ENCODE peak calls at places on chromosomes 16 and 17, in five cellular contexts. T, D, N, X and F are unnamed samples. For H3K36me3 and H3K27me3, the result is how much of the 10 kb centered on the place peaks cover.

GRCh38 chr17:41583137-41584127 is 3.3 kb downstream of the KRT14 start:
- DNase-seq in T (no peak), D (no peak), N (no peak), X (no peak), F (no peak)

GRCh38 chr17:35900280-35900679 is 20.1 kb upstream of the CCL5 start:
- DNase-seq in T (no peak), D (no peak), N (no peak), X (no peak), F (no peak)

GRCh38 chr16:56972898-56973689 is 11.3 kb downstream of the CETP start:
- DNase-seq in T (no peak), D (no peak), N (no peak), X (no peak), F (no peak)

GRCh38 chr16:53358884-53359283 is 75.4 kb upstream of the RBL2 start:
- DNase-seq in T (no peak), D (no peak), N (no peak), X (no peak), F (no peak)

GRCh38 chr16:11852092-11852809 is 909 bp upstream of the RSL1D1 start:
- DNase-seq in T (no peak), D (no peak), N (peak), X (peak), F (no peak)

GRCh38 chr16:12459401-12459791 is 344.3 kb downstream of the CPPED1 start:
- DNase-seq in T (no peak), D (no peak), N (no peak), X (peak), F (no peak)

GRCh38 chr17:55440391-55440790 is 18.8 kb upstream of the MMD start:
- DNase-seq in T (no peak), D (no peak), N (no peak), X (no peak), F (no peak)

GRCh38 chr17:28514571-28515002 is 8.4 kb downstream of the FOXN1 start:
- DNase-seq in T (no peak), D (no peak), N (no peak), X (no peak), F (no peak)

GRCh38 chr16:12262454-12263180 is 286.1 kb downstream of the SNX29 start:
- DNase-seq in T (no peak), D (no peak), N (no peak), X (no peak), F (no peak)

GRCh38 chr17:28957992-28958355 is 6.7 kb upstream of the PHF12 start:
- DNase-seq in T (no peak), D (no peak), N (no peak), X (no peak), F (no peak)

GRCh38 chr17:72332367-72332766 is 211.5 kb downstream of the SOX9 start:
- DNase-seq in T (no peak), D (no peak), N (no peak), X (no peak), F (no peak)

GRCh38 chr16:88384222-88385111 is 1.7 kb downstream of the ZNF469 start:
- DNase-seq in T (no peak), D (no peak), N (no peak), X (no peak), F (no peak)

GRCh38 chr17:27511921-27512320 is 55.7 kb downstream of the KSR1 start:
- DNase-seq in T (no peak), D (no peak), N (no peak), X (no peak), F (no peak)

GRCh38 chr17:63950940-63951907 is 19.1 kb upstream of the CD79B start:
- DNase-seq in T (peak), D (peak), N (no peak), X (no peak), F (no peak)

GRCh38 chr17:74145756-74146155 is 57.7 kb upstream of the RPL38 start:
- DNase-seq in T (no peak), D (no peak), N (no peak), X (no peak), F (no peak)

GRCh38 chr17:81040791-81041337 is 5.9 kb downstream of the BAIAP2 start:
- DNase-seq in T (peak), D (no peak), N (peak), X (no peak), F (no peak)

GRCh38 chr17:1977583-1978395 is 47.3 kb downstream of the RTN4RL1 start:
- DNase-seq in T (peak), D (no peak), N (no peak), X (no peak), F (no peak)

GRCh38 chr17:57182621-57183020 is 73.7 kb upstream of the MSI2 start:
- DNase-seq in T (no peak), D (no peak), N (no peak), X (no peak), F (no peak)

GRCh38 chr16:50267651-50268050 is 1.3 kb downstream of the ADCY7 start:
- DNase-seq in T (no peak), D (no peak), N (no peak), X (no peak), F (no peak)

GRCh38 chr17:59754547-59754946 is 47.1 kb downstream of the VMP1 start:
- DNase-seq in T (no peak), D (peak), N (peak), X (no peak), F (peak)

GRCh38 chr16:47309581-47310312 is 151.1 kb downstream of the ITFG1 start:
- DNase-seq in T (no peak), D (no peak), N (no peak), X (no peak), F (no peak)

GRCh38 chr16:30600215-30600614 is 10.0 kb downstream of the ZNF689 start:
- DNase-seq in T (no peak), D (no peak), N (no peak), X (no peak), F (no peak)

GRCh38 chr16:29854520-29855100 is 8.4 kb downstream of the CDIPT start:
- DNase-seq in T (no peak), D (no peak), N (no peak), X (no peak), F (no peak)

GRCh38 chr16:83315271-83315670 is 492.5 kb upstream of the HSBP1 start:
- DNase-seq in T (no peak), D (no peak), N (no peak), X (no peak), F (no peak)

GRCh38 chr17:35896011-35896587 is 15.9 kb upstream of the CCL5 start:
- DNase-seq in T (no peak), D (no peak), N (no peak), X (no peak), F (no peak)

GRCh38 chr17:31900877-31901276 is 631 bp downstream of the UTP6 start:
- DNase-seq in T (peak), D (no peak), N (no peak), X (no peak), F (peak)

GRCh38 chr17:44909681-44910144 is 5.6 kb downstream of the GFAP start:
- DNase-seq in T (no peak), D (no peak), N (no peak), X (no peak), F (no peak)

GRCh38 chr17:58413684-58414083 is 3.6 kb downstream of the RNF43 start:
- DNase-seq in T (no peak), D (no peak), N (no peak), X (no peak), F (no peak)

GRCh38 chr17:30236807-30237206 is 1.3 kb upstream of the SLC6A4 start:
- DNase-seq in T (peak), D (no peak), N (peak), X (peak), F (peak)
- TF ChIP-seq CTCF in T (peak), D (peak), N (peak), X (peak), F (peak)

GRCh38 chr16:23629516-23629915 is 11.6 kb downstream of the PALB2 start:
- DNase-seq in T (no peak), D (no peak), N (no peak), X (no peak), F (no peak)
- H3K36me3 ChIP-seq in T (half or more), D (under half), N (under half), X (half or more), F (half or more)

GRCh38 chr17:66944365-66945203 is 19.9 kb upstream of the CACNG4 start:
- DNase-seq in T (peak), D (no peak), N (no peak), X (no peak), F (peak)

GRCh38 chr17:66941773-66942452 is 22.6 kb upstream of the CACNG4 start:
- DNase-seq in T (no peak), D (no peak), N (no peak), X (no peak), F (no peak)

GRCh38 chr17:66942453-66943264 is 21.8 kb upstream of the CACNG4 start:
- DNase-seq in T (no peak), D (no peak), N (no peak), X (no peak), F (no peak)

GRCh38 chr17:66945451-66945850 is 19.1 kb upstream of the CACNG4 start:
- DNase-seq in T (no peak), D (no peak), N (peak), X (no peak), F (no peak)

DNA sequence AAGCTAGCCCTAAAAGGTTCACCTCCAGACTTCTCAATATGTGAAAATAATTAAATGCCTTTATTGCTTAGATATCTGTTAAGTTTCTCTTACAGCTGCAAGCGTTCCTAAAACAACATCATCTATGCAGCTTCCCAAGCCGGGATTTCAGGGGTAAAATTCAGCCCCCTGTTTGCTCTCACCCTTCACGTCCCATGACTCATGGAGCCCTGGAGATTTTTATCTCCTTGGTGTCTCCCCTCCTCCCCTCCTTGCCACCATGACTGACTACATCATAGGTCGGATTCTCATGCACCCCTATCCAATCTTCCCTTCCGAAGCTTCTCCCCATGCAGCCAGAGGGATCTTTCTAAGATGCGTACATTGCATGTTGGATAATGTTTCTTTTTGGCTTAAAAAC is 21.0 kb upstream of the CACNG4 start:
- DNase-seq in T (no peak), D (no peak), N (no peak), X (no peak), F (no peak)
- H3K27me3 ChIP-seq in T (under half), D (under half), N (under half), X (half or more), F (under half)

GRCh38 chr16:35102780-35103403 is 1643.5 kb downstream of the TP53TG3F start:
- DNase-seq in T (peak), D (peak), N (peak), X (no peak), F (no peak)
- TF ChIP-seq CTCF in T (peak), D (peak), N (peak), X (peak), F (no peak)

DNA sequence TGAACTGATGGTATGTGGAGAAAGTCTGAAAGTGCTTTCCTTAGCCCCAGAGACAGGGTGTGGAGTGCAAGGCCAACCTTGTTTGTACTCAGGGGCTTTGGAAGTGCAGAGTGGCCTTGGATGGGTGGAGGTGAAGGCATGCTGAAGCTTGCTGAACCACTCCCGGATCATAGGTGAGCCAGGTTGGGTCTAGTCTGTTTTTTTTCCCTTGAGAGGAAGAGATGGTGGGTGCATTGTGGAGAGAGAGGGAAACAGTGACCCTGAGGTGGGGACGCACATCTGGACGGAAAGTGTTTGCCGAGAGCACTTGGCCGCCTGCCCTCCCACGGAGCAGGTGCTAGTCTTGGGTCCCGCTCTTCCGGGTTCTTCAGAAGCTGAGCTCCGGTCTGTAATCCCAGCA is 12.5 kb downstream of the ABAT start:
- DNase-seq in T (no peak), D (no peak), N (no peak), X (no peak), F (no peak)
- H3K36me3 ChIP-seq in T (under half), D (under half), N (under half), X (under half), F (under half)

DNA sequence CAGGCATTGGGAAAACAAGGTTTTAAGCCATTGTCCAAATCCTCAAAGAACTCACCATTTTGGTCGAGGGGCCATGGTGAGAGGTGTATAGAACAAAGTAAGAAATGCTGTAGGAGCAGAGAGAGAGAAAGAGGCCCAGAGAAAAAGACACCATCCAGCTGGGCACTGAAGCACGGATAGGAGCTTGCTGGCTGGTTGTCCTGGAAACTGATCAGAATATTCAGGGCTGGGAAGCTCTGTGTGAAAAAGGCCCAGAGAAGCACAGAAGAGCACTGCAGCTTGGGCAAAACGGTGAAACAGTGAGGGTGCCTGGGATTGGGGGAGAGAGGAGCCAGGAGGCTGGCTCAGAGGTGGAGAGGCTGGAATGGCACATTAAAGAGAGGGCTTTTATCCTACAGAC is 16.5 kb downstream of the HS3ST3B1 start:
- DNase-seq in T (no peak), D (no peak), N (no peak), X (no peak), F (no peak)
- H3K27me3 ChIP-seq in T (under half), D (under half), N (under half), X (under half), F (under half)

DNA sequence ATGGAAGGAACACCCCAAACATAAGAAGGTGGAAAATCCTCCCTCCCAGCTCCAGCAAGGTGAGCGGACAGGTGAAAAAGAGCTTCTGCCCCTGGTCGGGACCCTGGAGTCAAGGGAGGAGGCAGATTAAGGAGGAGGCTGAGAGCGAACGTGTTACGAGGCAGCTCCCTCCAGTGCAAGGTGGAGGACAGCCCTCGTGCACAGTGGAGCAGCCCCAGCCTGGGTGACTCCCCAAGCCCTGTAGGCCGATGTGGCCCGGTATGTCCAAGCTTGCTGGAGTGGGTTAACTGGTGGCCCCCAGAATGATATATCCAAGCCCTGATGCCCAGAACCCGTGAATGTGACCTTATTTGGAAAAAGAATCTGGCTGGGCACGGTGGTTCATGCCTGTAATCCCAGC is 15.5 kb upstream of the CRISPLD2 start:
- DNase-seq in T (no peak), D (no peak), N (no peak), X (no peak), F (no peak)
- TF ChIP-seq CTCF in T (no peak), D (no peak), N (no peak), X (no peak), F (no peak)

DNA sequence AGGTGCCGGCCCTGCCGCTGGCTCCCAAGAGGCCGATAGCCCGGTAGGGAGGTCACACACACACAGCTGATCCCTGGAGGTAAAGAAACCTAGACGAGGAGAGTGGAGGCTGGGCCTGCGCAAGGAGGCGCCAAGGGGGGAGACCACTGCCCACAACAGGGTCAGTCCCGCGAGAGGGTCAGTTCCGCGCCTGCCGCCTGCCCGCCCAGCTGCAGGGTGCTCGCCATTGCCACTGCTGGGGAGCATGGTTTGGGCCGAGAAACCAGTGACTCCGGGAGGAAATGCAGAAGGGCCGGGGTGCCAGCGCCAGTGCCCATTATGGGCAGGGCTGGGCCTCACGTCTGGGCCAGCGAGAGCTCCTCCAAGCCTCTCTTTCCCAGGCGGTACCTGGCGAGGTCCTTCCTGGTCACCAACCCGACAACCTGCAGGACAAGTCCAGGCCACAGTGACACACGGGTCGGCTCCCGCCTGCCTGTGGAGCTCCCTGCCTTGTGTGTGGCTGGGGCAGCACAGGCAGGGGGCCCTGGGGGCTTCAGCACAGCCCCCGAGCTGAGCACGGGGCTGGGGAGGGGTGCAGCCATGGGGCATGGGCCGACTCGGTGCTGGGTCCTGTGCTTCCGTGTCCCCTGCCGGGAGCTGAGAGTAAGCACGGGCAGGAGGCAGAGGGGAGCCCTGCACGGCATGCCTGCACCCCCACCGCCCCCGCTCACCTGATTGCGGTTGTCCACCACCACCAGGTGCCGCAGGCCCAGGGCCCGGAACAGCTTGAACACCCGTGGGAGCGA is 2.1 kb upstream of the CCDC154 start:
- DNase-seq in T (no peak), D (no peak), N (no peak), X (no peak), F (no peak)
- H3K36me3 ChIP-seq in T (under half), D (under half), N (under half), X (half or more), F (under half)

GRCh38 chr17:61450641-61451537 is 1.3 kb upstream of the TBX4 start:
- DNase-seq in T (peak), D (no peak), N (no peak), X (no peak), F (no peak)
- H3K27me3 ChIP-seq in T (half or more), D (under half), N (under half), X (half or more), F (half or more)

DNA sequence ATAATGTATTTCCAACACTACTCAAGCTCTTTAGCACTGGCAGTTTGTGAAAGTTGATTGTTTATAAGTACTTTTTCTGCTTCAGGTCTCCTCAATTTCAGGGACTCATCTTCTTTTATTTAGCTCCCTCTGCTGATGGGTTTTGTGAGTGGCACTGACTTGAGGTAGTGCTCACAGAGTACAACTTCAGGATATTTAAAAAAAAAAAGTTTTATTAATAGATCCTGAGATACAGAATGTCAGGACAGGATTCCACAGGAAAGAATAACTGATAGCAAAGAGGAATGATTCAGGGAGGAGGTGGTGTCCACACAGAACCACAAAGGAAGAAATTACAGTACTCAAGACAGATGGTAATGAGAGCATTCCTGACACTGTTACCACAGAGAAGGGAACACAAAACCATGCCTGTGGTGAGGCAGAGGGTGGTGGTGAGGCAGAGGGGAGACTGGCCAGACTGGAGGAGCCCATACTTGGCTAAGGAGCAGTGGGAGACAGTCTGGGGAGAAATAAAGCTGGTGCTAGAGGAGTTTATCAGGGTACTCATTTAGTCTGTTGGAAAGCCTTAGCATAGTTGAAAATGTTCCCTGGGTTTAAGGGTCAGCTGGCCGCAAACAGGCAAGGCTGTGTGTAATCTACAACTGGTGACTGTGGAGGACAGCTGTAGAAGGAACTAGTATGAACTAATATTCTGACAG is 63.7 kb downstream of the SPAG9 start:
- DNase-seq in T (peak), D (no peak), N (peak), X (no peak), F (peak)
- TF ChIP-seq CTCF in T (peak), D (peak), N (peak), X (peak), F (peak)